ENCODE peak calls at places on chromosomes 13 and 19, in ten cellular contexts. U, W, J, D, I, Y, P, S, C and V are unnamed samples.

GRCh38 chr13:113527272-113527958 is 36.9 kb upstream of the DCUN1D2 start:
- DNase-seq in I (no peak), P (no peak), S (no peak), D (no peak), U (no peak), C (no peak), W (no peak), J (peak; percentile 8), Y (no peak), V (no peak)

GRCh38 chr13:64855506-64855905 is 2374.6 kb downstream of the PCDH9 start:
- DNase-seq in W (no peak), Y (no peak), U (no peak), D (no peak), I (no peak), P (no peak), C (no peak), J (no peak), S (no peak), V (no peak)

GRCh38 chr19:45767410-45767880 is 1.6 kb downstream of the SIX5 start:
- DNase-seq in J (peak; percentile 77), W (no peak), D (no peak), U (no peak), I (no peak), P (peak; percentile 77), S (peak; percentile 28), C (no peak), Y (no peak), V (no peak)

GRCh38 chr13:51557875-51558604 is 26.2 kb upstream of the WDFY2 start:
- DNase-seq in W (no peak), D (no peak), J (no peak), C (no peak), P (no peak), S (no peak), U (no peak), Y (no peak), I (no peak), V (no peak)

GRCh38 chr19:38294090-38294489 is 10.0 kb upstream of the C19orf33 start:
- DNase-seq in U (no peak), W (no peak), C (no peak), P (no peak), J (no peak), S (no peak), Y (no peak), D (no peak), I (no peak), V (no peak)

GRCh38 chr19:18610556-18611326 is 1.9 kb upstream of the TMEM59L start:
- DNase-seq in W (no peak), D (no peak), S (no peak), J (no peak), Y (no peak), U (no peak), C (no peak), I (no peak), P (no peak), V (no peak)

GRCh38 chr19:6383188-6383587 is 7.5 kb upstream of the PSPN start:
- DNase-seq in U (no peak), Y (no peak), J (no peak), S (no peak), P (no peak), W (no peak), C (no peak), D (no peak), I (no peak), V (no peak)

GRCh38 chr19:8446055-8446709 is 1.4 kb downstream of the HNRNPM start:
- DNase-seq in Y (no peak), C (no peak), W (no peak), J (no peak), I (no peak), D (no peak), S (no peak), U (no peak), P (no peak), V (no peak)

GRCh38 chr13:109396266-109396665 is 390.1 kb downstream of the IRS2 start:
- DNase-seq in D (no peak), W (no peak), I (no peak), S (no peak), C (no peak), P (no peak), J (no peak), U (no peak), Y (no peak), V (no peak)

GRCh38 chr13:64912141-64912540 is 2318.0 kb downstream of the PCDH9 start:
- DNase-seq in Y (no peak), U (no peak), I (no peak), J (no peak), W (no peak), D (no peak), P (no peak), C (no peak), S (no peak), V (no peak)

GRCh38 chr13:62551588-62551987 is 1135.9 kb upstream of the PCDH20 start:
- DNase-seq in I (no peak), Y (no peak), W (no peak), D (no peak), P (no peak), U (no peak), C (no peak), J (no peak), S (no peak), V (no peak)

GRCh38 chr13:109576331-109576813 is 210.0 kb downstream of the IRS2 start:
- DNase-seq in C (no peak), J (peak; percentile 77), P (no peak), W (no peak), I (no peak), U (no peak), D (no peak), Y (no peak), S (no peak), V (no peak)

GRCh38 chr19:41707871-41708371 is 505 bp upstream of the CEACAM5 start:
- DNase-seq in Y (no peak), S (no peak), C (no peak), P (no peak), W (no peak), D (no peak), J (no peak), I (no peak), U (no peak), V (no peak)

GRCh38 chr13:46698910-46699460 is 98.0 kb downstream of the ESD start:
- DNase-seq in W (no peak), D (no peak), J (no peak), S (no peak), Y (no peak), I (no peak), C (no peak), U (no peak), P (peak; percentile 23), V (no peak)

GRCh38 chr13:97743946-97744345 is 209.5 kb upstream of the IPO5 start:
- DNase-seq in Y (no peak), C (no peak), D (no peak), U (no peak), I (no peak), W (no peak), S (no peak), P (no peak), J (no peak), V (no peak)

GRCh38 chr13:32267836-32268439 is 47.2 kb downstream of the ZAR1L start:
- DNase-seq in I (no peak), D (peak; percentile 40), Y (no peak), J (peak; percentile 57), C (peak; percentile 15), P (no peak), U (peak; percentile 24), W (peak; percentile 26), S (no peak), V (no peak)

GRCh38 chr13:24280722-24281121 is 28.7 kb upstream of the C1QTNF9 start:
- DNase-seq in S (no peak), Y (peak; percentile 51), P (no peak), I (no peak), C (no peak), W (no peak), J (peak; percentile 23), D (no peak), U (no peak), V (peak; percentile 88)